ENCODE peak calls at places on chromosomes 5 and 9, in nine cellular contexts. C, B, F, S, E, D, N, O and J are unnamed samples.

GRCh38 chr9:89376286-89376685 is 58.0 kb downstream of the SECISBP2 start:
- DNase-seq in N (no peak), D (no peak), F (no peak), E (no peak), S (no peak), O (no peak), B (no peak), C (no peak), J (no peak)

GRCh38 chr5:135178476-135179155 is 144.6 kb upstream of the PITX1 start:
- DNase-seq in S (no peak), N (no peak), C (no peak), E (no peak), B (no peak), D (no peak), O (no peak), F (no peak), J (no peak)

GRCh38 chr9:4228606-4229005 is 71.3 kb downstream of the GLIS3 start:
- DNase-seq in E (no peak), N (no peak), S (no peak), O (no peak), B (peak), F (no peak), D (no peak), C (no peak), J (no peak)

GRCh38 chr5:78799254-78800017 is 150.9 kb upstream of the LHFPL2 start:
- DNase-seq in N (no peak), O (no peak), S (no peak), E (no peak), F (no peak), D (no peak), B (peak), C (no peak), J (no peak)

GRCh38 chr9:36623280-36623679 is 50.6 kb downstream of the MELK start:
- DNase-seq in S (no peak), C (no peak), F (no peak), E (no peak), N (no peak), D (no peak), O (no peak), B (no peak), J (no peak)

GRCh38 chr5:53419247-53419646 is 61.2 kb upstream of the FST start:
- DNase-seq in C (peak), S (no peak), F (no peak), D (no peak), O (no peak), N (no peak), B (no peak), E (no peak), J (no peak)

GRCh38 chr5:88889165-88890069 is 6.4 kb upstream of the MEF2C start:
- DNase-seq in S (peak), E (no peak), B (no peak), D (no peak), C (no peak), O (no peak), F (no peak), N (no peak), J (peak)

GRCh38 chr9:751137-752051 is 90.1 kb upstream of the DMRT1 start:
- DNase-seq in N (no peak), B (no peak), F (no peak), D (no peak), S (no peak), E (peak), O (no peak), C (peak), J (no peak)

GRCh38 chr5:122897283-122897602 is 51.8 kb downstream of the SNX24 start:
- DNase-seq in O (no peak), B (no peak), F (no peak), C (no peak), E (no peak), N (no peak), S (no peak), D (no peak), J (no peak)

GRCh38 chr5:96870094-96871021 is 5.9 kb upstream of the ERAP2 start:
- DNase-seq in F (no peak), S (no peak), E (peak), B (no peak), C (no peak), O (no peak), N (no peak), D (no peak), J (no peak)

GRCh38 chr9:93118863-93119702 is 15.0 kb downstream of the NINJ1 start:
- DNase-seq in D (no peak), O (no peak), F (no peak), N (no peak), E (peak), S (no peak), B (no peak), C (no peak), J (no peak)

GRCh38 chr9:112145886-112146285 is 29.2 kb downstream of the SUSD1 start:
- DNase-seq in F (no peak), O (no peak), C (no peak), D (no peak), N (no peak), B (no peak), E (no peak), S (no peak), J (no peak)

GRCh38 chr5:120345947-120346346 is 118.2 kb upstream of the PRR16 start:
- DNase-seq in E (no peak), O (no peak), D (no peak), C (no peak), F (no peak), B (no peak), S (no peak), N (no peak), J (no peak)

GRCh38 chr9:135794361-135794885 is 92.4 kb downstream of the KCNT1 start:
- DNase-seq in D (no peak), O (no peak), E (no peak), S (no peak), C (no peak), B (no peak), N (no peak), F (no peak), J (no peak)

GRCh38 chr9:10265102-10265708 is 347.6 kb downstream of the PTPRD start:
- DNase-seq in S (no peak), E (no peak), O (no peak), N (no peak), C (no peak), D (no peak), B (no peak), F (peak), J (no peak)

GRCh38 chr9:12464910-12465512 is 228.2 kb upstream of the TYRP1 start:
- DNase-seq in D (peak), B (no peak), N (no peak), O (no peak), F (peak), E (no peak), S (no peak), C (no peak), J (no peak)

GRCh38 chr9:22529426-22530199 is 83.0 kb downstream of the DMRTA1 start:
- DNase-seq in E (no peak), N (no peak), D (no peak), S (no peak), B (peak), O (no peak), F (no peak), C (no peak), J (no peak)

GRCh38 chr9:92234503-92234902 is 59.0 kb downstream of the IARS1 start:
- DNase-seq in F (no peak), N (no peak), E (no peak), D (no peak), O (no peak), S (no peak), C (no peak), B (no peak), J (no peak)

GRCh38 chr9:129547869-129548570 is 72.9 kb downstream of the C9orf50 start:
- DNase-seq in S (no peak), B (no peak), F (no peak), O (no peak), E (no peak), D (no peak), C (no peak), N (no peak), J (no peak)

GRCh38 chr5:181223729-181224389 is 778 bp downstream of the TRIM41 start:
- DNase-seq in E (peak), C (no peak), O (no peak), F (peak), N (peak), B (no peak), S (no peak), D (no peak), J (no peak)

GRCh38 chr9:3459076-3459475 is 66.7 kb downstream of the RFX3 start:
- DNase-seq in O (no peak), N (no peak), D (no peak), E (no peak), B (no peak), C (no peak), F (peak), S (no peak), J (no peak)

GRCh38 chr5:36355513-36355912 is 53.8 kb upstream of the RANBP3L start:
- DNase-seq in D (no peak), F (no peak), C (no peak), S (no peak), O (no peak), N (no peak), B (no peak), E (no peak), J (no peak)

GRCh38 chr5:141928051-141928450 is 4.4 kb downstream of the DELE1 start:
- DNase-seq in S (no peak), N (no peak), E (no peak), D (no peak), O (no peak), B (no peak), C (no peak), F (no peak), J (no peak)

GRCh38 chr9:126609711-126610388 is 3.9 kb upstream of the LMX1B start:
- DNase-seq in O (no peak), S (no peak), B (no peak), D (no peak), E (no peak), F (no peak), C (no peak), N (no peak), J (no peak)

GRCh38 chr5:32523625-32524024 is 61.7 kb upstream of the SUB1 start:
- DNase-seq in E (no peak), S (no peak), D (no peak), F (no peak), B (no peak), O (no peak), C (no peak), N (no peak), J (no peak)